ENCODE peak calls at places on chromosomes 16 and 17, in six cellular contexts. Q, F, N, A, W and X are unnamed samples.

GRCh38 chr17:82019905-82020873 is 2.5 kb downstream of the CENPX start:
- DNase-seq in Q (no peak), F (peak; percentile 50), N (no peak), A (peak; percentile 36), W (peak; percentile 76), X (peak; percentile 72)

GRCh38 chr17:17168401-17168800 is 37.7 kb downstream of the PLD6 start:
- DNase-seq in Q (no peak), F (no peak), N (no peak), A (no peak), W (no peak), X (no peak)

GRCh38 chr17:54494731-54495715 is 405.6 kb upstream of the TOM1L1 start:
- DNase-seq in Q (no peak), F (no peak), N (no peak), A (no peak), W (no peak), X (peak; percentile 90)

GRCh38 chr16:84829168-84829965 is 9.6 kb downstream of the CRISPLD2 start:
- DNase-seq in Q (peak; percentile 91), F (peak; percentile 94), N (peak; percentile 90), A (peak; percentile 65), W (no peak), X (no peak)

GRCh38 chr17:55167024-55167721 is 97.6 kb upstream of the HLF start:
- DNase-seq in Q (no peak), F (no peak), N (no peak), A (no peak), W (no peak), X (peak; percentile 98)

GRCh38 chr16:73302942-73303341 is 255.0 kb upstream of the ZFHX3 start:
- DNase-seq in Q (no peak), F (no peak), N (no peak), A (no peak), W (no peak), X (no peak)

GRCh38 chr17:16423226-16423872 is 8.0 kb downstream of the TRPV2 start:
- DNase-seq in Q (no peak), F (no peak), N (no peak), A (no peak), W (no peak), X (no peak)

GRCh38 chr16:85569615-85570212 is 43.4 kb upstream of the GSE1 start:
- DNase-seq in Q (no peak), F (peak; percentile 82), N (peak; percentile 69), A (peak; percentile 68), W (peak; percentile 80), X (peak; percentile 94)

GRCh38 chr17:48593840-48594411 is 347 bp upstream of the HOXB5 start:
- DNase-seq in Q (peak; percentile 85), F (peak; percentile 80), N (no peak), A (peak; percentile 53), W (peak; percentile 86), X (peak; percentile 93)

GRCh38 chr16:79601092-79601977 is 798 bp upstream of the MAF start:
- DNase-seq in Q (no peak), F (peak; percentile 31), N (no peak), A (peak; percentile 67), W (no peak), X (no peak)

GRCh38 chr16:79334127-79334526 is 266.4 kb downstream of the MAF start:
- DNase-seq in Q (no peak), F (no peak), N (no peak), A (peak; percentile 10), W (peak; percentile 27), X (peak; percentile 7)